ENCODE peak calls at places on chromosomes 1 and 21, in ten cellular contexts. W, N, P, I, A, V, C, R, T and Y are unnamed samples.
A peak's percentile ranks its signal among the peaks of the same experiment; 100 is the strongest.

GRCh38 chr1:234437423-234438171 is 41.4 kb downstream of the TARBP1 start:
- DNase-seq in W (no peak), N (no peak), P (no peak), I (no peak), A (no peak), V (no peak), C (no peak), R (no peak), T (no peak), Y (no peak)

GRCh38 chr1:7505871-7506676 is 265.0 kb upstream of the VAMP3 start:
- DNase-seq in W (no peak), N (no peak), P (no peak), I (no peak), A (no peak), V (no peak), C (no peak), R (no peak), T (no peak), Y (no peak)

GRCh38 chr1:27508139-27508665 is 18.2 kb upstream of the WASF2 start:
- DNase-seq in W (no peak), N (no peak), P (no peak), I (no peak), A (no peak), V (no peak), C (no peak), R (peak; percentile 62), T (peak; percentile 21), Y (no peak)

GRCh38 chr1:115041654-115042053 is 12.0 kb downstream of the TSHB start:
- DNase-seq in W (no peak), N (no peak), P (no peak), I (peak; percentile 53), A (no peak), V (no peak), C (no peak), R (no peak), T (no peak), Y (no peak)

GRCh38 chr1:1360511-1361169 is 2.3 kb upstream of the MXRA8 start:
- DNase-seq in W (peak; percentile 74), N (no peak), P (no peak), I (peak; percentile 71), A (peak; percentile 92), V (no peak), C (peak; percentile 92), R (no peak), T (no peak), Y (peak; percentile 40)

GRCh38 chr21:42397291-42398129 is 1.7 kb upstream of the TMPRSS3 start:
- DNase-seq in W (peak; percentile 38), N (no peak), P (no peak), I (no peak), A (no peak), V (no peak), C (no peak), R (peak; percentile 25), T (no peak), Y (no peak)

GRCh38 chr1:203915811-203916210 is 54.4 kb downstream of the SNRPE start:
- DNase-seq in W (no peak), N (no peak), P (no peak), I (no peak), A (peak; percentile 48), V (no peak), C (no peak), R (no peak), T (no peak), Y (no peak)

GRCh38 chr1:25148673-25149300 is 83.5 kb downstream of the SYF2 start:
- DNase-seq in W (no peak), N (peak; percentile 30), P (no peak), I (peak; percentile 28), A (no peak), V (peak; percentile 32), C (no peak), R (peak; percentile 72), T (peak; percentile 69), Y (peak; percentile 14)

GRCh38 chr1:25022361-25023189 is 92.5 kb upstream of the RUNX3 start:
- DNase-seq in W (peak; percentile 83), N (peak; percentile 96), P (peak; percentile 95), I (no peak), A (peak; percentile 77), V (peak; percentile 98), C (peak; percentile 80), R (peak; percentile 86), T (peak; percentile 99), Y (peak; percentile 82)

GRCh38 chr1:215890438-215890837 is 323.3 kb downstream of the KCTD3 start:
- DNase-seq in W (no peak), N (no peak), P (no peak), I (no peak), A (no peak), V (no peak), C (no peak), R (no peak), T (peak; percentile 24), Y (no peak)

GRCh38 chr1:180157576-180158057 is 2.9 kb downstream of the QSOX1 start:
- DNase-seq in W (no peak), N (no peak), P (no peak), I (no peak), A (no peak), V (no peak), C (no peak), R (no peak), T (no peak), Y (peak; percentile 82)

GRCh38 chr1:59900640-59901039 is 25.9 kb downstream of the CYP2J2 start:
- DNase-seq in W (no peak), N (no peak), P (no peak), I (peak; percentile 47), A (no peak), V (no peak), C (no peak), R (no peak), T (no peak), Y (no peak)

GRCh38 chr1:203378529-203379271 is 27.8 kb upstream of the FMOD start:
- DNase-seq in W (no peak), N (no peak), P (no peak), I (no peak), A (peak; percentile 69), V (no peak), C (no peak), R (no peak), T (no peak), Y (peak; percentile 9)

GRCh38 chr1:5481889-5482288 is 510.3 kb downstream of the NPHP4 start:
- DNase-seq in W (no peak), N (no peak), P (no peak), I (peak; percentile 76), A (no peak), V (peak; percentile 14), C (no peak), R (peak; percentile 24), T (peak; percentile 29), Y (no peak)

GRCh38 chr21:32819702-32820101 is 48.1 kb upstream of the PAXBP1 start:
- DNase-seq in W (no peak), N (no peak), P (no peak), I (no peak), A (peak; percentile 96), V (no peak), C (peak; percentile 73), R (no peak), T (no peak), Y (peak; percentile 25)

GRCh38 chr1:156804572-156805243 is 11.9 kb downstream of the SH2D2A start:
- DNase-seq in W (no peak), N (no peak), P (no peak), I (peak; percentile 62), A (no peak), V (no peak), C (no peak), R (no peak), T (no peak), Y (no peak)

GRCh38 chr1:206517784-206518183 is 10.5 kb downstream of the RASSF5 start:
- DNase-seq in W (no peak), N (no peak), P (no peak), I (peak; percentile 31), A (no peak), V (no peak), C (no peak), R (no peak), T (no peak), Y (peak; percentile 51)

GRCh38 chr1:9792156-9793042 is 31.4 kb downstream of the CLSTN1 start:
- DNase-seq in W (no peak), N (no peak), P (no peak), I (no peak), A (peak; percentile 24), V (no peak), C (no peak), R (no peak), T (no peak), Y (no peak)

GRCh38 chr1:55081905-55082296 is 42.6 kb downstream of the PCSK9 start:
- DNase-seq in W (no peak), N (no peak), P (no peak), I (no peak), A (peak; percentile 28), V (no peak), C (no peak), R (no peak), T (no peak), Y (no peak)

GRCh38 chr1:160853756-160854155 is 8.9 kb downstream of the CD244 start:
- DNase-seq in W (no peak), N (no peak), P (no peak), I (no peak), A (no peak), V (no peak), C (no peak), R (no peak), T (no peak), Y (no peak)

GRCh38 chr21:37734846-37735245 is 181.4 kb downstream of the KCNJ6 start:
- DNase-seq in W (no peak), N (no peak), P (no peak), I (no peak), A (no peak), V (no peak), C (no peak), R (no peak), T (no peak), Y (no peak)

GRCh38 chr1:226708342-226708780 is 30.7 kb downstream of the ITPKB start:
- DNase-seq in W (no peak), N (no peak), P (no peak), I (peak; percentile 37), A (peak; percentile 73), V (no peak), C (no peak), R (no peak), T (no peak), Y (no peak)

GRCh38 chr1:56095924-56096655 is 483.3 kb downstream of the PLPP3 start:
- DNase-seq in W (no peak), N (no peak), P (no peak), I (no peak), A (peak; percentile 62), V (no peak), C (no peak), R (no peak), T (no peak), Y (peak; percentile 28)

GRCh38 chr1:156927215-156928042 is 7.0 kb downstream of the LRRC71 start:
- DNase-seq in W (peak; percentile 88), N (peak; percentile 59), P (peak; percentile 26), I (peak; percentile 94), A (peak; percentile 64), V (peak; percentile 42), C (peak; percentile 76), R (no peak), T (peak; percentile 68), Y (peak; percentile 62)